ENCODE peak calls at places on chromosome 17, in eight cellular contexts. M is mucosa of descending colon, N is heart left ventricle, G is neural crest cell, B is AG04450, X is nephron progenitor cell, S is HFFc6, T is body of pancreas. Z is an unnamed sample.
A peak's percentile ranks its signal among the peaks of the same experiment; 100 is the strongest.

GRCh38 chr17:20934288-20934687 is 108.5 kb downstream of the USP22 start:
- DNase-seq in M (no peak), N (no peak), G (no peak), B (no peak), X (no peak), S (no peak), T (no peak), Z (no peak)

GRCh38 chr17:14746784-14747575 is 446.1 kb downstream of the HS3ST3B1 start:
- DNase-seq in M (no peak), N (no peak), G (no peak), B (no peak), X (no peak), S (no peak), T (no peak), Z (no peak)

GRCh38 chr17:81066771-81067315 is 31.9 kb downstream of the BAIAP2 start:
- DNase-seq in M (no peak), N (no peak), G (no peak), B (no peak), X (no peak), S (no peak), T (no peak), Z (no peak)

GRCh38 chr17:80848449-80849102 is 143.1 kb upstream of the CHMP6 start:
- DNase-seq in M (peak; percentile 26), N (no peak), G (no peak), B (no peak), X (no peak), S (no peak), T (no peak), Z (no peak)

GRCh38 chr17:40560592-40561293 is 4.5 kb downstream of the CCR7 start:
- DNase-seq in M (no peak), N (no peak), G (no peak), B (no peak), X (no peak), S (no peak), T (no peak), Z (no peak)

GRCh38 chr17:15157051-15157450 is 108.1 kb downstream of the PMP22 start:
- DNase-seq in M (no peak), N (no peak), G (no peak), B (no peak), X (no peak), S (peak; percentile 8), T (no peak), Z (no peak)

GRCh38 chr17:32141690-32142037 is 638 bp upstream of the RHOT1 start:
- DNase-seq in M (no peak), N (no peak), G (no peak), B (no peak), X (no peak), S (no peak), T (no peak), Z (no peak)

GRCh38 chr17:42276609-42277341 is 584 bp upstream of the STAT5B start:
- DNase-seq in M (peak; percentile 84), N (peak; percentile 87), G (peak; percentile 38), B (peak; percentile 57), X (peak; percentile 39), S (peak; percentile 78), T (peak; percentile 83), Z (peak; percentile 47)

GRCh38 chr17:78939615-78940014 is 14.4 kb upstream of the TIMP2 start:
- DNase-seq in M (no peak), N (no peak), G (no peak), B (no peak), X (no peak), S (no peak), T (no peak), Z (no peak)

GRCh38 chr17:58304735-58305486 is 23.7 kb downstream of the TSPOAP1 start:
- DNase-seq in M (no peak), N (no peak), G (no peak), B (no peak), X (no peak), S (no peak), T (no peak), Z (no peak)

GRCh38 chr17:17206149-17206912 is at the start of gene PLD6:
- DNase-seq in M (peak; percentile 94), N (peak; percentile 80), G (no peak), B (no peak), X (no peak), S (peak; percentile 77), T (peak; percentile 94), Z (peak; percentile 42)

GRCh38 chr17:39573447-39574298 is 34.0 kb downstream of the NEUROD2 start:
- DNase-seq in M (peak; percentile 66), N (peak; percentile 79), G (peak; percentile 59), B (no peak), X (peak; percentile 77), S (peak; percentile 32), T (peak; percentile 77), Z (no peak)

GRCh38 chr17:32461853-32462617 is 17.7 kb downstream of the PSMD11 start:
- DNase-seq in M (no peak), N (no peak), G (peak; percentile 63), B (no peak), X (peak; percentile 74), S (peak; percentile 66), T (peak; percentile 69), Z (no peak)

GRCh38 chr17:27667656-27668487 is 36.9 kb downstream of the LGALS9 start:
- DNase-seq in M (no peak), N (no peak), G (no peak), B (no peak), X (no peak), S (no peak), T (no peak), Z (no peak)

DNA sequence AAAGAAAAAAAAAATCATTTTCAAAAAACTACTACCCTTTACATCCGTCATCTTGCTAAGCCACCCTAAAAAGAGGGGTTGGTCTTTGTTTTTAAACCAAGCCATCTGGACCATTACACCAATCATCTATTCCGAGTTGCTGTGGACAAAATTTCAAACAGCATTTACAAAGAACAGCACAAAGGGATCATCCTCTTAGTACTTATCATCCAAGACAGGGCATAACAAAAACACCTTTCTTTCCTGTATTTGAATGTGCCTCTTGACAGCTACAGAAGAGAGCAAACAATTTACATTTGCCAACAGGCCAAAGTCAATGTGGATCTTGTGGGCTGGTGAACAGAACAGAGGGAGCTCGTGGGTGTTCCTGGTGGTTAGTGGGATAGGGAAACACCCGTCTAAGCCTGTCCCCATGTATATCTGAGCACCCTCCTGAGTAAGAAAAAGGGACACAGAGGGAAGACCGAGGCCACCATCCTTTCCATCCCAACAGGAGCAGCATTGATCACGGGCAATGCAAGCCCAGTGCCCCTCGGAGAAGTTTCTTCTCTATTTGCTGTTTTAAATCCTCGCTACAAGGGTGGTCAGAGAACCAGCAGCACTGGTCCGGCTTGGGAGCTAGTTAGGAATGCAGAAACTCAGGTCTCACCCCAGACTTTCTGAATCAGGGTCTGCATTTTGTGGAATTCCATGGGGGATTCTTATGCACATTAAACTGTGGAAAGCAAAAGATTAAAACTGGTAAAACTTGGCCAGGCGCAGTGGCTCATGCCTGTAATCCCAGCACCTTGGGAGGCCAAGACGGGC is 1.9 kb downstream of the SLC39A11 start:
- DNase-seq in M (no peak), N (no peak), G (no peak), B (no peak), X (no peak), S (no peak), T (no peak), Z (no peak)
- TF ChIP-seq CTCF in M (no peak), N (no peak), G (no peak), B (no peak), X (no peak), S (no peak), T (no peak), Z (no peak)

GRCh38 chr17:51366866-51367265 is 106.5 kb downstream of the UTP18 start:
- DNase-seq in M (no peak), N (no peak), G (no peak), B (no peak), X (no peak), S (no peak), T (no peak), Z (no peak)
- TF ChIP-seq CTCF in M (no peak), N (no peak), G (no peak), B (no peak), X (no peak), S (no peak), T (no peak), Z (no peak)

GRCh38 chr17:77203846-77204245 is 63.1 kb downstream of the SEC14L1 start:
- DNase-seq in M (peak; percentile 12), N (no peak), G (no peak), B (no peak), X (no peak), S (no peak), T (no peak), Z (no peak)

GRCh38 chr17:77204531-77204930 is 63.8 kb downstream of the SEC14L1 start:
- DNase-seq in M (no peak), N (no peak), G (no peak), B (no peak), X (no peak), S (no peak), T (no peak), Z (no peak)

GRCh38 chr17:77203436-77203835 is 62.7 kb downstream of the SEC14L1 start:
- DNase-seq in M (peak; percentile 37), N (no peak), G (no peak), B (no peak), X (no peak), S (no peak), T (no peak), Z (no peak)

GRCh38 chr17:77197115-77197514 is 56.3 kb downstream of the SEC14L1 start:
- DNase-seq in M (no peak), N (no peak), G (no peak), B (no peak), X (no peak), S (no peak), T (no peak), Z (no peak)

GRCh38 chr17:77200711-77201110 is 59.9 kb downstream of the SEC14L1 start:
- DNase-seq in M (no peak), N (peak; percentile 55), G (no peak), B (no peak), X (no peak), S (no peak), T (no peak), Z (no peak)
- TF ChIP-seq CTCF in M (no peak), N (peak; percentile 10), G (no peak), B (no peak), X (no peak), S (no peak), T (no peak), Z (no peak)

GRCh38 chr17:6800422-6801027 is 24.5 kb downstream of the FBXO39 start:
- DNase-seq in M (no peak), N (no peak), G (peak; percentile 16), B (no peak), X (no peak), S (no peak), T (no peak), Z (no peak)
- TF ChIP-seq CTCF in M (no peak), N (no peak), G (peak; percentile 49), B (no peak), X (peak; percentile 14), S (peak; percentile 76), T (no peak), Z (no peak)

Z was measured in AG09319.